ENCODE peak calls at places on chromosome 11, in six cellular contexts. T is activated T-helper 1 cell treated with anti-CD3 and anti-CD28 coated beads, Interleukin-12 subunit alpha, Interleukin-12 subunit beta, Interleukin-2, Interleukin-4 antibody, amounts not matched to agents 30 ng/mL and 10 ng/mL and 1 ng/mL, durations not matched to agents 14 hours and 24 hours and 36 hours; C is endodermal cell; M is choroid plexus epithelial cell; Z is cardiac fibroblast; K is NCI-H345. Q is an unnamed sample.

GRCh38 chr11:12077535-12078280 is 32.7 kb upstream of the MICAL2 start:
- DNase-seq in Z (peak), K (no peak), C (no peak), M (no peak), T (no peak), Q (no peak)

GRCh38 chr11:35785287-35786167 is 123.0 kb downstream of the TRIM44 start:
- DNase-seq in T (no peak), K (no peak), Z (peak), C (no peak), M (no peak), Q (no peak)

GRCh38 chr11:69878927-69879733 is 59.9 kb upstream of the FGF3 start:
- DNase-seq in K (no peak), C (peak), T (no peak), Z (no peak), M (no peak), Q (no peak)

GRCh38 chr11:10807629-10808552 is 835 bp downstream of the EIF4G2 start:
- DNase-seq in C (peak), T (peak), K (peak), Z (peak), M (peak), Q (peak)

GRCh38 chr11:66957971-66958231 is 282 bp downstream of the PC start:
- DNase-seq in M (no peak), C (no peak), Z (no peak), T (no peak), K (peak), Q (no peak)

GRCh38 chr11:30830666-30831065 is 244.5 kb upstream of the MPPED2 start:
- DNase-seq in C (no peak), T (no peak), Z (no peak), M (no peak), K (no peak), Q (no peak)

GRCh38 chr11:76637491-76638266 is 32.9 kb downstream of the LRRC32 start:
- DNase-seq in K (no peak), T (no peak), Z (no peak), M (no peak), C (peak), Q (no peak)

GRCh38 chr11:74755395-74755995 is 6.8 kb downstream of the RNF169 start:
- DNase-seq in T (no peak), C (peak), M (peak), K (no peak), Z (peak), Q (no peak)

GRCh38 chr11:72553748-72554147 is 119.4 kb upstream of the CLPB start:
- DNase-seq in K (no peak), M (no peak), C (peak), Z (no peak), T (no peak), Q (no peak)